ENCODE peak calls at places on chromosomes 12 and 14, in five cellular contexts. M, R, Y, A and L are unnamed samples.

GRCh38 chr14:53570411-53571387 is 385.9 kb downstream of the BMP4 start:
- DNase-seq in Y (no peak), R (no peak), M (no peak), A (no peak), L (no peak)

GRCh38 chr12:88202500-88202899 is 60.4 kb downstream of the TMTC3 start:
- DNase-seq in R (no peak), M (no peak), A (no peak), Y (no peak), L (no peak)

GRCh38 chr12:111368291-111368683 is 608 bp downstream of the PHETA1 start:
- DNase-seq in R (no peak), A (peak; percentile 39), M (no peak), Y (peak; percentile 35), L (peak; percentile 13)

GRCh38 chr14:55438066-55438683 is 2.2 kb downstream of the TBPL2 start:
- DNase-seq in Y (peak; percentile 46), A (no peak), M (no peak), R (no peak), L (no peak)

GRCh38 chr14:20687362-20688166 is 1.0 kb upstream of the ANG start:
- DNase-seq in R (no peak), M (no peak), A (no peak), Y (no peak), L (no peak)

GRCh38 chr14:74551431-74551830 is 57.9 kb downstream of the ISCA2 start:
- DNase-seq in A (no peak), M (no peak), Y (no peak), R (no peak), L (no peak)

GRCh38 chr12:57454566-57455373 is at the start of gene INHBE:
- DNase-seq in R (no peak), M (no peak), Y (peak; percentile 55), A (no peak), L (no peak)

GRCh38 chr12:78571953-78572352 is 292.6 kb upstream of the SYT1 start:
- DNase-seq in Y (no peak), R (no peak), A (no peak), M (no peak), L (no peak)

GRCh38 chr12:120709976-120710804 is at the start of gene UNC119B:
- DNase-seq in M (peak; percentile 77), Y (peak; percentile 79), A (peak; percentile 87), R (peak; percentile 60), L (peak; percentile 68)